ENCODE peak calls at places on chromosomes 2 and 18, in five cellular contexts. O, N, T, Q and E are unnamed samples.

GRCh38 chr2:207370646-207371045 is 159.1 kb upstream of the CREB1 start:
- DNase-seq in O (no peak), N (no peak), T (no peak), Q (no peak), E (no peak)

GRCh38 chr18:32086866-32087265 is 4.8 kb upstream of the RNF138 start:
- DNase-seq in O (no peak), N (no peak), T (no peak), Q (no peak), E (peak; percentile 6)

GRCh38 chr2:197248001-197248401 is 62.6 kb downstream of the ANKRD44 start:
- DNase-seq in O (no peak), N (no peak), T (no peak), Q (no peak), E (no peak)

GRCh38 chr2:239166201-239166834 is 234.5 kb downstream of the HDAC4 start:
- DNase-seq in O (no peak), N (no peak), T (peak; percentile 7), Q (peak; percentile 15), E (no peak)

GRCh38 chr2:119549236-119549635 is 5.0 kb downstream of the CFAP221 start:
- DNase-seq in O (peak; percentile 38), N (no peak), T (no peak), Q (no peak), E (no peak)

GRCh38 chr2:123485056-123485455 is 540.0 kb upstream of the CNTNAP5 start:
- DNase-seq in O (no peak), N (no peak), T (no peak), Q (no peak), E (no peak)

GRCh38 chr2:139055165-139055564 is 275.0 kb upstream of the NXPH2 start:
- DNase-seq in O (no peak), N (no peak), T (no peak), Q (no peak), E (no peak)

GRCh38 chr2:149422337-149422990 is 92.1 kb downstream of the LYPD6 start:
- DNase-seq in O (peak; percentile 10), N (no peak), T (no peak), Q (no peak), E (no peak)

GRCh38 chr2:205024822-205025518 is 479.7 kb downstream of the PARD3B start:
- DNase-seq in O (peak; percentile 82), N (peak; percentile 36), T (no peak), Q (no peak), E (peak; percentile 77)

GRCh38 chr2:1159013-1159412 is 208.4 kb downstream of the SNTG2 start:
- DNase-seq in O (no peak), N (no peak), T (no peak), Q (no peak), E (no peak)

GRCh38 chr2:239944706-239945551 is 80.2 kb downstream of the NDUFA10 start:
- DNase-seq in O (no peak), N (peak; percentile 41), T (peak; percentile 28), Q (peak; percentile 37), E (no peak)

GRCh38 chr2:12856934-12857660 is 140.4 kb downstream of the TRIB2 start:
- DNase-seq in O (peak; percentile 83), N (no peak), T (no peak), Q (no peak), E (peak; percentile 45)

GRCh38 chr18:58225101-58225500 is 181.1 kb downstream of the NEDD4L start:
- DNase-seq in O (no peak), N (no peak), T (no peak), Q (no peak), E (no peak)

GRCh38 chr2:106337963-106338515 is 130.2 kb downstream of the RGPD3 start:
- DNase-seq in O (no peak), N (no peak), T (no peak), Q (no peak), E (no peak)

GRCh38 chr2:110674620-110675555 is 3.0 kb downstream of the BUB1 start:
- DNase-seq in O (no peak), N (no peak), T (no peak), Q (no peak), E (no peak)

GRCh38 chr2:154557906-154558305 is 140.6 kb upstream of the KCNJ3 start:
- DNase-seq in O (no peak), N (no peak), T (no peak), Q (no peak), E (no peak)

GRCh38 chr18:76252880-76253279 is 242.2 kb downstream of the ZNF516 start:
- DNase-seq in O (no peak), N (no peak), T (no peak), Q (no peak), E (no peak)

GRCh38 chr18:45054595-45054994 is 373.9 kb downstream of the SETBP1 start:
- DNase-seq in O (no peak), N (no peak), T (no peak), Q (no peak), E (no peak)

GRCh38 chr2:47644351-47644750 is 138.6 kb upstream of the MSH6 start:
- DNase-seq in O (no peak), N (no peak), T (no peak), Q (no peak), E (no peak)

GRCh38 chr2:160324917-160325316 is 124.8 kb upstream of the ITGB6 start:
- DNase-seq in O (no peak), N (no peak), T (no peak), Q (no peak), E (no peak)

GRCh38 chr2:10028988-10029874 is 14.1 kb upstream of the KLF11 start:
- DNase-seq in O (no peak), N (peak; percentile 66), T (peak; percentile 73), Q (peak; percentile 68), E (no peak)

GRCh38 chr18:680392-680791 is 22.9 kb downstream of the TYMS start:
- DNase-seq in O (no peak), N (no peak), T (no peak), Q (no peak), E (no peak)

GRCh38 chr2:47751856-47752414 is 31.0 kb upstream of the MSH6 start:
- DNase-seq in O (no peak), N (no peak), T (no peak), Q (no peak), E (no peak)

GRCh38 chr18:10086458-10086857 is 172.6 kb downstream of the VAPA start:
- DNase-seq in O (no peak), N (no peak), T (no peak), Q (no peak), E (no peak)

GRCh38 chr2:170523506-170523905 is 191.6 kb upstream of the SP5 start:
- DNase-seq in O (no peak), N (no peak), T (no peak), Q (no peak), E (no peak)

GRCh38 chr2:210461401-210461800 is 15.2 kb downstream of the LANCL1 start:
- DNase-seq in O (no peak), N (no peak), T (no peak), Q (no peak), E (no peak)
- H3K4me3 ChIP-seq in O (no peak overlapping the region), N (no peak overlapping the region), T (no peak overlapping the region), Q (no peak overlapping the region), E (no peak overlapping the region)

GRCh38 chr18:11322716-11323115 is 173.3 kb upstream of the PIEZO2 start:
- DNase-seq in O (no peak), N (no peak), T (no peak), Q (no peak), E (no peak)

GRCh38 chr18:11322006-11322405 is 172.6 kb upstream of the PIEZO2 start:
- DNase-seq in O (no peak), N (no peak), T (no peak), Q (no peak), E (no peak)

GRCh38 chr18:11324956-11325873 is 175.8 kb upstream of the PIEZO2 start:
- DNase-seq in O (peak; percentile 71), N (no peak), T (no peak), Q (no peak), E (no peak)

GRCh38 chr18:11323359-11323819 is 174.0 kb upstream of the PIEZO2 start:
- DNase-seq in O (peak; percentile 68), N (no peak), T (no peak), Q (no peak), E (no peak)

DNA sequence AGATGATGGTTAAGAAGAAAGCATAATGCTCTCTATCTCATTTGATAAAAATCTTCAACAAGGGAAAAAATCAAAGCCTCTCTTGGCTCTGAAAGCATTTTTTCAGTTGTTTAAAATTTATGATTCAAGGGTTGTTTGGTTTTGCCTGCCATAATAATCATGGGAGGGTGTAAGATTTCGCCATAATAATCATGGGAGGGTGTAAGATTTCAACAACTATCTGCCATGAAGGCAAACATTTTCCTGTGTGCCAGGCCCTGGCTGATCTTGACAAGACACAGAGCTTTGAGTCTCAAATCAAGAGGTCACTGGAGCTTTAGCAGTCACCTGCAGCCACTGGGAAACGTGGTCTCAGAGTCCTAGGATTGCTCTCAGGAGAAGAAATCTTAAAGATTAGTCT is 175.1 kb upstream of the PIEZO2 start:
- DNase-seq in O (no peak), N (no peak), T (no peak), Q (no peak), E (no peak)
- H3K4me3 ChIP-seq in O (no peak overlapping the region), N (no peak overlapping the region), T (no peak overlapping the region), Q (no peak overlapping the region), E (no peak overlapping the region)

DNA sequence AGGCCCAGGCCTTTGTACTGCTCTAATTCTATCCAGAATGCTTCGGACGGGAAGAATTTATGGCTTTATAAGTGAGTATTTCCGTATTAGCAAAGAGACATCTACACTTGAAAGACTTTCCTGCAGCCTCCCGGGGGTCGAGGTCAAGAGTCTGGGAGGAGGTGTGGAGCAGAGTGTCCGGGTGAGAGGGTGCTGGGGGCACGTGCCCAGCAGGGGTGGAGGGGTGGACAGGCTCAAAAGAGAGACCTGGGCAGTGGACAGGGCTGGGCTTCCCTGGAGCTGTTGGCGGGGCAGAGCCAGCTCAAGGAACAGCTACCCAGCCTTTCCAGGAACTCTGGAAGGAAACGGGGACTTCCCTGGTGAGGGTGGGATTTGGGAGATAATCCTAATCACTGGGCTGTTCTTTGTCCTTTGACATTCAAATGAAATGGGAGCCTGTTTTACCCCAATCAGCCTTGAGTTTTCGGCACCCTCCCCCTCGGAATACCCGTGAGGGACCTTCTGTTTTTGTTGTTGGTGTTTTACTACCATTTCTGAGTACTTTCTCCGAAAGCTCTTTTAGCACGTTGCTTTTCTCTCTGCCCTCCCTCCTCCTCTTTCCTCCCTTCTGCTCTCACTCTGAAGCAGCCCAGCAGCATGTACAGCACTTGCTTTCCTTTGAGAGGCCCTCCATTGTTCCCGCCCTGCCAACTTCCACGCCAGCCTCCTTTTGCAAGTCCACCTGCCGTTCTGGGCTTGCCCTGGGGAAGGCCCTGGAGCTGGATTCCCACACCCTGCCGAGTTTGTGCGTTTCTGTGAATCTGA is 164.7 kb downstream of the AGAP1 start:
- DNase-seq in O (no peak), N (peak; percentile 68), T (no peak), Q (peak; percentile 57), E (no peak)
- H3K4me3 ChIP-seq in O (no peak overlapping the region), N (no peak overlapping the region), T (no peak overlapping the region), Q (no peak overlapping the region), E (no peak overlapping the region)

DNA sequence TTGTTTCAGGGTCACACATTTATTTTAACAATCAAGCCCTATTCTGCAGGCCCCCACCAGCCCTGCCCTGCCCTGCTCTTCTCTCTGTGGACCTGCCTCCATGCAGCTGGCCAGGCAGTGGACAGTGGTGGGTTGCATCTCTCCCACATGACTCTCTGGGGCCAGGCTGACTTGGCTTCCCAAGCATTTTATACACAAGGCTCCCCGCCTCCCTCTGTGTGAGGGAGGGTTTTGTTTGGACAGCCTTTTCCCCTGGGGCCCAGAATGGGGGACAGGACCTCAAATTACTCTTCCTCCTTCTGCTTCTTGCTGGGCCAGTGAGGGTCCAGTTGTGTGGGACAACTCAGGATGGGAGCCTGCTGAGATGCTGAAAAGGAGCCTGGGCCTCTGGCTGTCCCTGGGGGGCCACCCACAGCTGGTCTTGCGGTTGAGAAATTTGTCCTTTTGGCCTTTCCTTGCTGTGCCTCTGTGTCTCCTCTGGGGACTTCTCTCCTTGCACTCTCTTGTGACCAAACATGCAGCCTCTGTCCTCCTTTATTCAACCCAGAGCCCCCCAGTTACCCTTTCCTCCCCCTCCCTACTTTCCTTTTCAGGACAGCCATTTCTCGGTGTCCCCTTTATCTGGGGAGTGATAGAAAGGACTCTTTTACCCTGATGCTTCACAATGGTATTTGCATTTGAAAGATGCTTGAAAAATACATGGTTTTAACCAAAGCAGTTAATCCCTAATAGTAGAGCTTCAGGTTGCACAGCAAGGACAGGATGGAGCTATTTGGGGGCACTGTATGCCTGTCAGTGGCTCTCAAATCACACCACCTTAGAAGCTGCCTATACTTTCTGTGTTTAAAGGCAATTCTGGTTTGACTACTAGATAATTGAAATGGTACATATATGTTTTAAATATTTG is 151.1 kb downstream of the FHOD3 start:
- DNase-seq in O (no peak), N (no peak), T (no peak), Q (no peak), E (no peak)
- H3K4me3 ChIP-seq in O (no peak overlapping the region), N (no peak overlapping the region), T (no peak overlapping the region), Q (no peak overlapping the region), E (no peak overlapping the region)